ENCODE peak calls at places on chromosomes 13 and 19, in four cellular contexts. E, V, Z and S are unnamed samples.

GRCh38 chr19:1401138-1401888 is at the start of gene GAMT:
- DNase-seq in V (no peak), Z (no peak), E (no peak), S (peak)

GRCh38 chr19:39251081-39251480 is 2.4 kb upstream of the IFNL4 start:
- DNase-seq in Z (no peak), V (no peak), E (no peak), S (no peak)

GRCh38 chr19:29537181-29537580 is 11.4 kb downstream of the VSTM2B start:
- DNase-seq in E (no peak), V (no peak), Z (no peak), S (no peak)

GRCh38 chr13:67267136-67267535 is 37.0 kb upstream of the PCDH9 start:
- DNase-seq in V (no peak), Z (no peak), E (no peak), S (no peak)

GRCh38 chr13:74715718-74716117 is 581.5 kb upstream of the KLF12 start:
- DNase-seq in Z (no peak), E (no peak), V (no peak), S (no peak)

GRCh38 chr19:1066251-1066747 is 668 bp upstream of the ARHGAP45 start:
- DNase-seq in E (no peak), Z (no peak), V (no peak), S (no peak)

GRCh38 chr13:50529154-50529882 is 314.2 kb downstream of the DLEU7 start:
- DNase-seq in E (peak), Z (no peak), V (peak), S (peak)

GRCh38 chr13:98305670-98306069 is 128.6 kb upstream of the RNF113B start:
- DNase-seq in V (no peak), Z (no peak), E (no peak), S (no peak)